ENCODE peak calls at places on chromosome 11, in five cellular contexts. One of them, this sample, is unnamed.

GRCh38 chr11:64356498-64357411 is 2.2 kb upstream of the RPS6KA4 start:
- DNase-seq in right cardiac atrium: no peak
- DNase-seq in ovary: no peak
- DNase-seq in cardiac muscle cell: peak; percentile 54
- DNase-seq in sigmoid colon: no peak
- DNase-seq in this sample: no peak

GRCh38 chr11:1117970-1118369 is 39.8 kb upstream of the MUC5AC start:
- DNase-seq in cardiac muscle cell: no peak
- DNase-seq in right cardiac atrium: no peak
- DNase-seq in sigmoid colon: peak; percentile 53
- DNase-seq in ovary: no peak
- DNase-seq in this sample: no peak

GRCh38 chr11:22193348-22194051 is 615 bp downstream of the ANO5 start:
- DNase-seq in sigmoid colon: peak; percentile 64
- DNase-seq in right cardiac atrium: peak; percentile 15
- DNase-seq in cardiac muscle cell: no peak
- DNase-seq in ovary: peak; percentile 17
- DNase-seq in this sample: no peak

GRCh38 chr11:10413268-10413667 is 41.8 kb upstream of the AMPD3 start:
- DNase-seq in cardiac muscle cell: peak; percentile 26
- DNase-seq in right cardiac atrium: no peak
- DNase-seq in sigmoid colon: no peak
- DNase-seq in ovary: no peak
- DNase-seq in this sample: peak; percentile 33

GRCh38 chr11:2912498-2912897 is 16.7 kb downstream of the PHLDA2 start:
- DNase-seq in right cardiac atrium: no peak
- DNase-seq in sigmoid colon: no peak
- DNase-seq in cardiac muscle cell: peak; percentile 63
- DNase-seq in ovary: no peak
- DNase-seq in this sample: no peak

GRCh38 chr11:15848769-15849168 is 507.6 kb downstream of the SOX6 start:
- DNase-seq in ovary: no peak
- DNase-seq in cardiac muscle cell: no peak
- DNase-seq in right cardiac atrium: no peak
- DNase-seq in sigmoid colon: no peak
- DNase-seq in this sample: no peak

GRCh38 chr11:93585758-93586157 is 42.6 kb upstream of the SMCO4 start:
- DNase-seq in right cardiac atrium: no peak
- DNase-seq in sigmoid colon: no peak
- DNase-seq in ovary: no peak
- DNase-seq in cardiac muscle cell: peak; percentile 78
- DNase-seq in this sample: no peak

GRCh38 chr11:59669611-59670009 is 773 bp upstream of the PATL1 start:
- DNase-seq in right cardiac atrium: peak; percentile 45
- DNase-seq in cardiac muscle cell: peak; percentile 80
- DNase-seq in sigmoid colon: peak; percentile 73
- DNase-seq in ovary: peak; percentile 66
- DNase-seq in this sample: peak; percentile 50

GRCh38 chr11:95977534-95978174 is 53.7 kb upstream of the MTMR2 start:
- DNase-seq in right cardiac atrium: no peak
- DNase-seq in sigmoid colon: no peak
- DNase-seq in ovary: no peak
- DNase-seq in cardiac muscle cell: peak; percentile 69
- DNase-seq in this sample: no peak

GRCh38 chr11:72932132-72932570 is 117.9 kb downstream of the ATG16L2 start:
- DNase-seq in cardiac muscle cell: peak; percentile 67
- DNase-seq in sigmoid colon: no peak
- DNase-seq in ovary: no peak
- DNase-seq in right cardiac atrium: no peak
- DNase-seq in this sample: no peak

GRCh38 chr11:89321401-89321800 is 143.7 kb downstream of the TYR start:
- DNase-seq in ovary: no peak
- DNase-seq in sigmoid colon: no peak
- DNase-seq in right cardiac atrium: no peak
- DNase-seq in cardiac muscle cell: no peak
- DNase-seq in this sample: no peak

GRCh38 chr11:795638-796564 is 2.2 kb downstream of the SLC25A22 start:
- DNase-seq in right cardiac atrium: peak; percentile 76
- DNase-seq in sigmoid colon: peak; percentile 91
- DNase-seq in ovary: peak; percentile 80
- DNase-seq in cardiac muscle cell: peak; percentile 84
- DNase-seq in this sample: peak; percentile 64

GRCh38 chr11:72406536-72407507 is 27.5 kb downstream of the CLPB start:
- DNase-seq in ovary: no peak
- DNase-seq in cardiac muscle cell: peak; percentile 37
- DNase-seq in right cardiac atrium: no peak
- DNase-seq in sigmoid colon: peak; percentile 21
- DNase-seq in this sample: no peak

GRCh38 chr11:123145220-123145619 is 49.8 kb downstream of the CLMP start:
- DNase-seq in ovary: peak; percentile 35
- DNase-seq in right cardiac atrium: peak; percentile 43
- DNase-seq in cardiac muscle cell: peak; percentile 91
- DNase-seq in sigmoid colon: no peak
- DNase-seq in this sample: no peak

GRCh38 chr11:1936072-1936780 is 10.9 kb upstream of the MRPL23 start:
- DNase-seq in sigmoid colon: peak; percentile 53
- DNase-seq in right cardiac atrium: no peak
- DNase-seq in ovary: no peak
- DNase-seq in cardiac muscle cell: no peak
- DNase-seq in this sample: no peak

GRCh38 chr11:92728628-92729027 is 240.8 kb upstream of the MTNR1B start:
- DNase-seq in ovary: no peak
- DNase-seq in cardiac muscle cell: no peak
- DNase-seq in sigmoid colon: no peak
- DNase-seq in right cardiac atrium: no peak
- DNase-seq in this sample: no peak

GRCh38 chr11:135075740-135076139 is 663.7 kb upstream of the B3GAT1 start:
- DNase-seq in cardiac muscle cell: peak; percentile 19
- DNase-seq in sigmoid colon: no peak
- DNase-seq in ovary: peak; percentile 44
- DNase-seq in right cardiac atrium: peak; percentile 57
- DNase-seq in this sample: no peak

GRCh38 chr11:342328-342727 is 21.7 kb upstream of the IFITM3 start:
- DNase-seq in cardiac muscle cell: no peak
- DNase-seq in right cardiac atrium: no peak
- DNase-seq in sigmoid colon: peak; percentile 10
- DNase-seq in ovary: no peak
- DNase-seq in this sample: no peak

GRCh38 chr11:103491777-103492176 is 382.6 kb downstream of the DYNC2H1 start:
- DNase-seq in sigmoid colon: no peak
- DNase-seq in cardiac muscle cell: no peak
- DNase-seq in ovary: no peak
- DNase-seq in right cardiac atrium: no peak
- DNase-seq in this sample: no peak

GRCh38 chr11:47186076-47186936 is at the start of gene PACSIN3:
- DNase-seq in right cardiac atrium: peak; percentile 49
- DNase-seq in cardiac muscle cell: peak; percentile 59
- DNase-seq in sigmoid colon: peak; percentile 82
- DNase-seq in ovary: peak; percentile 75
- DNase-seq in this sample: peak; percentile 45

GRCh38 chr11:46294365-46295309 is 17.2 kb downstream of the CREB3L1 start:
- DNase-seq in cardiac muscle cell: peak; percentile 88
- DNase-seq in sigmoid colon: peak; percentile 76
- DNase-seq in right cardiac atrium: no peak
- DNase-seq in ovary: peak; percentile 76
- DNase-seq in this sample: no peak

GRCh38 chr11:78573271-78574035 is 1.2 kb downstream of the NARS2 start:
- DNase-seq in sigmoid colon: no peak
- DNase-seq in right cardiac atrium: no peak
- DNase-seq in ovary: no peak
- DNase-seq in cardiac muscle cell: no peak
- DNase-seq in this sample: no peak

GRCh38 chr11:25317221-25317620 is 820.4 kb downstream of the LUZP2 start:
- DNase-seq in right cardiac atrium: no peak
- DNase-seq in sigmoid colon: no peak
- DNase-seq in ovary: no peak
- DNase-seq in cardiac muscle cell: no peak
- DNase-seq in this sample: no peak

GRCh38 chr11:126474220-126474619 is 118.7 kb downstream of the ST3GAL4 start:
- DNase-seq in sigmoid colon: no peak
- DNase-seq in cardiac muscle cell: no peak
- DNase-seq in ovary: no peak
- DNase-seq in right cardiac atrium: no peak
- DNase-seq in this sample: no peak

GRCh38 chr11:10641314-10642206 is 52.0 kb downstream of the IRAG1 start:
- DNase-seq in cardiac muscle cell: no peak
- DNase-seq in sigmoid colon: no peak
- DNase-seq in ovary: no peak
- DNase-seq in right cardiac atrium: no peak
- DNase-seq in this sample: peak; percentile 23

GRCh38 chr11:110076388-110076965 is 16.7 kb upstream of the ZC3H12C start:
- DNase-seq in ovary: no peak
- DNase-seq in right cardiac atrium: no peak
- DNase-seq in sigmoid colon: no peak
- DNase-seq in cardiac muscle cell: no peak
- DNase-seq in this sample: no peak

DNA sequence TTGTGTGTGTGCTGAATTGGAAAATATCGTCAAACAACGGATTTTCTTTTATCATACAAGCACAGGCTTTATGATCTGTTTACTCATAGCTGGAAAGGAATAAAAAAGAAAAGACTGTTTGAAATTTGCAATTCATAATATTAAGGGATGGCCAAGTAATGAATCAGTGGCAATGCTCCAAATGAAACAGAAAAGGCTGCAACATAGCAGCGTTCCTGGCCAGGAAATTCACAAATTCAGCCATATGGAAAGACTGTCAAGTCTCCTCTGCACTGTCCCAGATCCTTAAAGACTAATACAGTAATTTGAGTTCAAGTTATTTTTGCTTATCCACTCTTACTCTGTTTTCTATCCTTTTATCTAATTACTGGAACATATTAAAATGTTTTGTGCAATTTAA is 98.2 kb downstream of the MSANTD4 start:
- DNase-seq in sigmoid colon: no peak
- DNase-seq in right cardiac atrium: no peak
- DNase-seq in ovary: no peak
- DNase-seq in cardiac muscle cell: peak; percentile 41
- DNase-seq in this sample: no peak
- H3K27ac ChIP-seq in sigmoid colon: no peak overlapping the region
- H3K27ac ChIP-seq in right cardiac atrium: no peak overlapping the region
- H3K27ac ChIP-seq in ovary: no peak overlapping the region
- H3K27ac ChIP-seq in cardiac muscle cell: no peak overlapping the region
- H3K27ac ChIP-seq in this sample: no peak overlapping the region

GRCh38 chr11:12235945-12236743 is 125.8 kb downstream of the MICAL2 start:
- DNase-seq in cardiac muscle cell: peak; percentile 78
- DNase-seq in right cardiac atrium: no peak
- DNase-seq in ovary: peak; percentile 33
- DNase-seq in sigmoid colon: no peak
- DNase-seq in this sample: no peak
- H3K27ac ChIP-seq in cardiac muscle cell: peak overlapping the region; percentile 79
- H3K27ac ChIP-seq in right cardiac atrium: peak overlapping the region; percentile 65
- H3K27ac ChIP-seq in ovary: peak overlapping the region; percentile 51
- H3K27ac ChIP-seq in sigmoid colon: peak overlapping the region; percentile 88
- H3K27ac ChIP-seq in this sample: no peak overlapping the region

GRCh38 chr11:70065318-70066135 is 12.6 kb upstream of the ANO1 start:
- DNase-seq in sigmoid colon: peak; percentile 48
- DNase-seq in cardiac muscle cell: no peak
- DNase-seq in right cardiac atrium: no peak
- DNase-seq in ovary: no peak
- DNase-seq in this sample: no peak

GRCh38 chr11:70064726-70065317 is 13.3 kb upstream of the ANO1 start:
- DNase-seq in cardiac muscle cell: no peak
- DNase-seq in right cardiac atrium: no peak
- DNase-seq in sigmoid colon: no peak
- DNase-seq in ovary: no peak
- DNase-seq in this sample: no peak

GRCh38 chr11:70063121-70063520 is 15.0 kb upstream of the ANO1 start:
- DNase-seq in right cardiac atrium: no peak
- DNase-seq in ovary: no peak
- DNase-seq in cardiac muscle cell: no peak
- DNase-seq in sigmoid colon: no peak
- DNase-seq in this sample: no peak

GRCh38 chr11:70063555-70063954 is 14.6 kb upstream of the ANO1 start:
- DNase-seq in right cardiac atrium: no peak
- DNase-seq in cardiac muscle cell: no peak
- DNase-seq in ovary: no peak
- DNase-seq in sigmoid colon: no peak
- DNase-seq in this sample: no peak

GRCh38 chr11:70064011-70064725 is 13.9 kb upstream of the ANO1 start:
- DNase-seq in right cardiac atrium: no peak
- DNase-seq in sigmoid colon: no peak
- DNase-seq in ovary: no peak
- DNase-seq in cardiac muscle cell: no peak
- DNase-seq in this sample: no peak
- H3K27ac ChIP-seq in right cardiac atrium: no peak overlapping the region
- H3K27ac ChIP-seq in sigmoid colon: no peak overlapping the region
- H3K27ac ChIP-seq in ovary: no peak overlapping the region
- H3K27ac ChIP-seq in cardiac muscle cell: no peak overlapping the region
- H3K27ac ChIP-seq in this sample: no peak overlapping the region

GRCh38 chr11:119415517-119415916 is 7.5 kb downstream of the THY1 start:
- DNase-seq in sigmoid colon: no peak
- DNase-seq in ovary: no peak
- DNase-seq in right cardiac atrium: no peak
- DNase-seq in cardiac muscle cell: no peak
- DNase-seq in this sample: no peak
- H3K27ac ChIP-seq in sigmoid colon: no peak overlapping the region
- H3K27ac ChIP-seq in ovary: no peak overlapping the region
- H3K27ac ChIP-seq in right cardiac atrium: no peak overlapping the region
- H3K27ac ChIP-seq in cardiac muscle cell: no peak overlapping the region
- H3K27ac ChIP-seq in this sample: no peak overlapping the region

GRCh38 chr11:21066030-21066429 is 396.6 kb downstream of the NELL1 start:
- DNase-seq in right cardiac atrium: no peak
- DNase-seq in sigmoid colon: no peak
- DNase-seq in ovary: no peak
- DNase-seq in cardiac muscle cell: no peak
- DNase-seq in this sample: no peak
- H3K27ac ChIP-seq in right cardiac atrium: no peak overlapping the region
- H3K27ac ChIP-seq in sigmoid colon: no peak overlapping the region
- H3K27ac ChIP-seq in ovary: no peak overlapping the region
- H3K27ac ChIP-seq in cardiac muscle cell: no peak overlapping the region
- H3K27ac ChIP-seq in this sample: no peak overlapping the region

DNA sequence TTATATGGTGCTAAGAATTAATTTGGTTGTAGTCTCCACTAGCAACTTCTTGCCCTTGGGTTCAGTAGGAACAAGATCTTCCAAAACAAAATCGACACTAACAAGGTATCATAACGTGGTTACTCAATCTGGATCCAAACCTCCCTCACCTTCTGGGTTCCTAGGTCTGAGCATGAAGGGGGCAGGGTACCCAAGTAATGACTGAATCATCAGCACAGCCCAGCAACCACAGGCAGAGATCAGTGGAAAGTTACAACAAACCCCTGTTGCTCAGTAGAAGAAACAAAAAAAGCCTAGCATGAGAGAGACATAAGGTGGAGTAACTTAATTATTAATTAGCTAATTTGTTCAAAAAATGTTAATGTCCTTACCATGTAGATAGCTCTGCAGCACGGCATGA is 221.4 kb downstream of the BLID start:
- DNase-seq in sigmoid colon: no peak
- DNase-seq in cardiac muscle cell: no peak
- DNase-seq in right cardiac atrium: no peak
- DNase-seq in ovary: no peak
- DNase-seq in this sample: no peak
- H3K27ac ChIP-seq in sigmoid colon: no peak overlapping the region
- H3K27ac ChIP-seq in cardiac muscle cell: no peak overlapping the region
- H3K27ac ChIP-seq in right cardiac atrium: no peak overlapping the region
- H3K27ac ChIP-seq in ovary: no peak overlapping the region
- H3K27ac ChIP-seq in this sample: no peak overlapping the region

GRCh38 chr11:36288442-36289225 is 590 bp downstream of the COMMD9 start:
- DNase-seq in right cardiac atrium: no peak
- DNase-seq in sigmoid colon: no peak
- DNase-seq in ovary: no peak
- DNase-seq in cardiac muscle cell: peak; percentile 27
- DNase-seq in this sample: no peak
- H3K27ac ChIP-seq in right cardiac atrium: no peak overlapping the region
- H3K27ac ChIP-seq in sigmoid colon: peak overlapping the region; percentile 41
- H3K27ac ChIP-seq in ovary: no peak overlapping the region
- H3K27ac ChIP-seq in cardiac muscle cell: peak overlapping the region; percentile 61
- H3K27ac ChIP-seq in this sample: peak overlapping the region; percentile 83

GRCh38 chr11:77088236-77089003 is 14.2 kb upstream of the OMP start:
- DNase-seq in ovary: no peak
- DNase-seq in right cardiac atrium: peak; percentile 8
- DNase-seq in sigmoid colon: peak; percentile 54
- DNase-seq in cardiac muscle cell: no peak
- DNase-seq in this sample: no peak
- H3K27ac ChIP-seq in ovary: no peak overlapping the region
- H3K27ac ChIP-seq in right cardiac atrium: no peak overlapping the region
- H3K27ac ChIP-seq in sigmoid colon: no peak overlapping the region
- H3K27ac ChIP-seq in cardiac muscle cell: no peak overlapping the region
- H3K27ac ChIP-seq in this sample: no peak overlapping the region